ENCODE peak calls at places on chromosome 12, in ten cellular contexts. D is transverse colon; B is naive thymus-derived CD4-positive, alpha-beta T cell; K is aorta; Q is mucosa of descending colon; U is mammary epithelial cell; S is cardiac muscle cell; V is left ventricle myocardium inferior; N is heart left ventricle; Y is upper lobe of left lung. J is an unnamed sample.

GRCh38 chr12:131132118-131132892 is 178.6 kb downstream of the ADGRD1 start:
- DNase-seq in S (peak; percentile 84), U (no peak), Q (peak; percentile 77), V (peak; percentile 70), B (peak; percentile 67), K (peak; percentile 71), N (peak; percentile 76), D (peak; percentile 67), Y (peak; percentile 92), J (peak; percentile 66)

GRCh38 chr12:55036326-55036725 is 16.6 kb downstream of the NEUROD4 start:
- DNase-seq in U (no peak), K (no peak), S (no peak), N (no peak), V (no peak), B (peak; percentile 27), Y (no peak), Q (no peak), D (no peak), J (no peak)

GRCh38 chr12:26871985-26872384 is 39.0 kb upstream of the ITPR2 start:
- DNase-seq in D (no peak), S (no peak), V (no peak), B (no peak), K (no peak), N (no peak), Q (no peak), U (no peak), Y (no peak), J (no peak)

GRCh38 chr12:12521923-12522322 is 40.7 kb downstream of the DUSP16 start:
- DNase-seq in Y (no peak), V (no peak), Q (no peak), U (no peak), N (no peak), S (no peak), D (no peak), K (no peak), B (no peak), J (no peak)

GRCh38 chr12:55716582-55717396 is 943 bp downstream of the BLOC1S1 start:
- DNase-seq in Y (no peak), N (peak; percentile 32), K (peak; percentile 42), S (no peak), Q (peak; percentile 36), B (no peak), V (no peak), U (no peak), D (no peak), J (no peak)

GRCh38 chr12:39620664-39621658 is 1.4 kb upstream of the ABCD2 start:
- DNase-seq in Y (no peak), V (no peak), U (no peak), K (no peak), N (no peak), D (peak; percentile 16), B (peak; percentile 28), S (no peak), Q (peak; percentile 36), J (no peak)

GRCh38 chr12:28650906-28651305 is 460.6 kb downstream of the CCDC91 start:
- DNase-seq in U (no peak), N (no peak), D (no peak), B (no peak), Q (no peak), Y (no peak), K (no peak), S (no peak), V (no peak), J (no peak)

GRCh38 chr12:83389237-83389996 is 702.7 kb downstream of the TMTC2 start:
- DNase-seq in B (no peak), K (no peak), D (peak; percentile 9), N (peak; percentile 17), Q (peak; percentile 41), V (no peak), U (no peak), Y (no peak), S (peak; percentile 63), J (no peak)

GRCh38 chr12:64618953-64619590 is 8.8 kb downstream of the RASSF3 start:
- DNase-seq in B (no peak), N (no peak), D (no peak), V (no peak), Y (no peak), S (no peak), K (no peak), Q (no peak), U (peak; percentile 37), J (no peak)

GRCh38 chr12:124390442-124391116 is 95.7 kb downstream of the RFLNA start:
- DNase-seq in Q (peak; percentile 60), Y (peak; percentile 91), B (no peak), V (peak; percentile 66), K (peak; percentile 86), U (no peak), S (no peak), D (peak; percentile 63), N (peak; percentile 77), J (peak; percentile 78)

GRCh38 chr12:19778111-19778688 is 338.9 kb downstream of the AEBP2 start:
- DNase-seq in B (no peak), U (no peak), V (no peak), K (no peak), S (no peak), Q (no peak), D (no peak), Y (no peak), N (no peak), J (no peak)

GRCh38 chr12:43981726-43982125 is 145.8 kb downstream of the TMEM117 start:
- DNase-seq in N (no peak), B (no peak), Y (no peak), D (no peak), Q (no peak), K (no peak), U (no peak), S (no peak), V (no peak), J (no peak)

GRCh38 chr12:106769546-106769945 is 4.9 kb upstream of the RIC8B start:
- DNase-seq in Y (no peak), Q (no peak), K (no peak), B (no peak), U (no peak), S (no peak), D (no peak), N (no peak), V (no peak), J (no peak)

GRCh38 chr12:96814200-96814599 is 92.9 kb upstream of the NEDD1 start:
- DNase-seq in V (no peak), D (no peak), B (no peak), U (no peak), Q (no peak), K (no peak), S (no peak), N (no peak), Y (no peak), J (no peak)

GRCh38 chr12:69682136-69682755 is 16.9 kb downstream of the BEST3 start:
- DNase-seq in N (no peak), Q (no peak), Y (no peak), S (no peak), K (no peak), B (no peak), D (no peak), V (no peak), U (no peak), J (no peak)

GRCh38 chr12:3750616-3751015 is 2.3 kb downstream of the CRACR2A start:
- DNase-seq in N (no peak), D (no peak), K (no peak), Y (no peak), B (no peak), S (no peak), U (no peak), Q (no peak), V (no peak), J (no peak)

GRCh38 chr12:127457726-127458125 is 809.2 kb upstream of the TMEM132C start:
- DNase-seq in Q (no peak), Y (no peak), K (no peak), S (no peak), U (no peak), D (no peak), B (no peak), V (no peak), N (no peak), J (no peak)

DNA sequence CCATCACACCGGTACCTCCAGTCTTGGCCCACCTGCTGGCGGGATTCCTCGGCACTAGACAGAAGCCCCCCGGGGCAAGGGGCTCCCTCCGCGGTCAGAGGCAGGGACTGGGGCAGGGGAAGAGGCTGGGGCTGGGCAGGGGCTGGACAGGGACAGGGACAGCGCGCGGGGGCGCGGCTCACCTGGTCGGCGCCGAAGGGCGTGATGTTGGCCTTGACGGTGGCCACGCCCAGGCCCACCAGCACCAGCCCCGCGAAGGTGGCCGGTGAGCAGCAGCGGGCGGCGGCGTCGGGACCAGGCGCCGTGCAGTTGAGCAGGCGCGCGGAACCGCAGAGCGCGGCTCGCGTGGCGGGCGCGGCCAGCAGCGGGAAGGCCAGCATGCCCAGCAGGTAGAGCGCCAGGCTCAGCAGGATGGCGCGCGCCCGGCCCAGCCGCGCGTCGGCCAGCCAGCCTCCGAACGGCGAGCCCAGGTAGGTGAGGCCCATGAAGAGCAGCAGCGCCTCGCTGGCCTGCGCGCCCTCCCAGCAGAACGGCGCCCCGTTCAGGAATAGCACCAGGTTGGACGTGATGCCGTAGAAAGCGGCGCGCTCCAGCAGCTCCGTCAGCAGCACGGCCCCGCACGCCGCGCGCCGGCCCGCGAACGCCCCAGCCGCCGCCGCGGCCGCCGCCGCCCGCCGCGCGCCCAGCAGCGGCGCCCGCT is 392 bp downstream of the SLC15A4 start:
- DNase-seq in N (peak; percentile 43), B (no peak), Q (peak; percentile 75), S (peak; percentile 54), Y (peak; percentile 92), V (peak; percentile 37), K (no peak), U (peak; percentile 48), D (peak; percentile 57), J (peak; percentile 43)
- H3K4me1 ChIP-seq in N (peaks cover 21% of the 10 kb centered on the region), B (peaks cover 21% of the 10 kb centered on the region), Q (peaks cover 17% of the 10 kb centered on the region), S (peaks cover 8% of the 10 kb centered on the region), Y (peaks cover 33% of the 10 kb centered on the region), V (peaks cover 62% of the 10 kb centered on the region), K (no peaks in the 10 kb centered on the region), U (peaks cover 20% of the 10 kb centered on the region), D (peaks cover 20% of the 10 kb centered on the region), J (peaks cover 30% of the 10 kb centered on the region)

GRCh38 chr12:61290473-61290872 is 969.7 kb upstream of the USP15 start:
- DNase-seq in Q (no peak), N (no peak), D (no peak), K (no peak), V (no peak), U (no peak), Y (no peak), S (no peak), B (no peak), J (no peak)
- H3K9me3 ChIP-seq in Q (peaks cover 48% of the 10 kb centered on the region), N (no peaks in the 10 kb centered on the region), D (peaks cover 22% of the 10 kb centered on the region), K (peaks cover 7% of the 10 kb centered on the region), V (peaks cover 58% of the 10 kb centered on the region), U (peaks cover 9% of the 10 kb centered on the region), Y (no peaks in the 10 kb centered on the region), S (no peaks in the 10 kb centered on the region), B (no peaks in the 10 kb centered on the region), J (no peaks in the 10 kb centered on the region)

GRCh38 chr12:53210843-53211242 is 3.8 kb upstream of the ITGB7 start:
- DNase-seq in D (no peak), V (no peak), B (no peak), Y (no peak), S (no peak), U (no peak), K (peak; percentile 38), N (no peak), Q (no peak), J (no peak)
- H3K4me1 ChIP-seq in D (peaks cover 14% of the 10 kb centered on the region), V (peaks cover 52% of the 10 kb centered on the region), B (peaks cover 31% of the 10 kb centered on the region), Y (peaks cover 59% of the 10 kb centered on the region), S (no peaks in the 10 kb centered on the region), U (peaks cover 10% of the 10 kb centered on the region), K (no peaks in the 10 kb centered on the region), N (peaks cover 28% of the 10 kb centered on the region), Q (peaks cover 23% of the 10 kb centered on the region), J (peaks cover 22% of the 10 kb centered on the region)

DNA sequence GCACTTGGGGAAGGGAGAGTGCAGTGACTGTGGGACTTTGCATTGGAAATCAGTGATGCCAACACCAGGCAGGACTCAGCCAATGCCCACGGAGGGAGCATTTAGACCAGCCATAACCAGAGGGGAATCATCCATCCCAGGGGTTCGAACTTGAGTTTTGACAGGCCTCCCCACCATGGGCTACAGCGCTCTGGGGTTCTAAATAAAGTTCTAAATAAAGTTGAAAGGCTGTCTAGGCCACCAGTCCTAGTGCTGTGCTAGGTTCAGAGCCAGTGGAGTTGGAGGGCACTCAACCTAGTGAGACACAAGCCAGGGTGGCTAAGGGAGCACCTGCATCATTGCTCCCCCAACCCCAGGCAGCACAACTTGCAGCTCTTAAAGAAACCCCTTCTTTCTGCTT is 82.0 kb upstream of the SLC38A4 start:
- DNase-seq in N (no peak), Q (no peak), K (no peak), B (no peak), U (no peak), V (no peak), S (no peak), D (no peak), Y (no peak), J (no peak)
- H3K9me3 ChIP-seq in N (no peaks in the 10 kb centered on the region), Q (no peaks in the 10 kb centered on the region), K (no peaks in the 10 kb centered on the region), B (no peaks in the 10 kb centered on the region), U (no peaks in the 10 kb centered on the region), V (peaks cover 33% of the 10 kb centered on the region), S (no peaks in the 10 kb centered on the region), D (peaks cover 1% of the 10 kb centered on the region), Y (no peaks in the 10 kb centered on the region), J (no peaks in the 10 kb centered on the region)

J was measured in tibial artery.